ENCODE peak calls at places on chromosome 11, in six cellular contexts. J, A, D, X, G and O are unnamed samples.

GRCh38 chr11:110409174-110409573 is 20.6 kb upstream of the FDX1 start:
- DNase-seq in G (peak; percentile 37), X (peak; percentile 44), A (no peak), D (no peak), J (no peak), O (peak; percentile 73)

GRCh38 chr11:43578346-43579170 is 102.0 kb upstream of the HSD17B12 start:
- DNase-seq in G (peak; percentile 74), X (peak; percentile 45), J (no peak), D (no peak), A (no peak), O (peak; percentile 67)

GRCh38 chr11:80432051-80432450 is 991.2 kb upstream of the TENM4 start:
- DNase-seq in J (no peak), A (no peak), G (no peak), D (no peak), X (no peak), O (no peak)

GRCh38 chr11:75547617-75548054 is 14.4 kb upstream of the SERPINH1 start:
- DNase-seq in A (peak; percentile 82), D (no peak), J (peak; percentile 80), G (peak; percentile 65), X (peak; percentile 77), O (peak; percentile 67)

GRCh38 chr11:3162410-3163240 is 2.5 kb downstream of the OSBPL5 start:
- DNase-seq in D (no peak), G (no peak), A (no peak), X (no peak), J (no peak), O (no peak)

GRCh38 chr11:75313457-75314272 is 37.8 kb downstream of the ARRB1 start:
- DNase-seq in J (peak; percentile 65), X (peak; percentile 96), D (no peak), G (peak; percentile 81), A (no peak), O (no peak)

GRCh38 chr11:16248248-16248647 is 108.1 kb downstream of the SOX6 start:
- DNase-seq in J (no peak), A (no peak), X (no peak), G (no peak), D (no peak), O (no peak)

GRCh38 chr11:69705901-69706787 is 2.3 kb upstream of the FGF19 start:
- DNase-seq in D (no peak), J (no peak), X (no peak), A (no peak), G (no peak), O (no peak)

GRCh38 chr11:71447791-71448256 is 369 bp downstream of the DHCR7 start:
- DNase-seq in A (peak; percentile 48), X (peak; percentile 56), G (no peak), J (peak; percentile 75), D (no peak), O (peak; percentile 38)

GRCh38 chr11:77200869-77201268 is 72.8 kb downstream of the MYO7A start:
- DNase-seq in D (no peak), X (no peak), A (no peak), G (no peak), J (no peak), O (no peak)

GRCh38 chr11:17741487-17741886 is 6.9 kb downstream of the KCNC1 start:
- DNase-seq in A (no peak), J (no peak), D (no peak), G (no peak), X (no peak), O (no peak)

GRCh38 chr11:72962084-72962483 is 147.9 kb downstream of the ATG16L2 start:
- DNase-seq in A (no peak), D (no peak), J (peak; percentile 31), G (peak; percentile 66), X (peak; percentile 51), O (no peak)

GRCh38 chr11:75264971-75265370 is 24.4 kb downstream of the TPBGL start:
- DNase-seq in X (no peak), D (no peak), J (no peak), G (no peak), A (no peak), O (no peak)

GRCh38 chr11:6237271-6237670 is 1.6 kb upstream of the CNGA4 start:
- DNase-seq in A (no peak), D (no peak), G (no peak), X (no peak), J (no peak), O (no peak)

GRCh38 chr11:34940026-34940677 is 23.7 kb downstream of the PDHX start:
- DNase-seq in X (peak; percentile 23), J (no peak), A (no peak), G (peak; percentile 33), D (no peak), O (peak; percentile 45)

GRCh38 chr11:4202749-4203148 is 108.2 kb downstream of the RRM1 start:
- DNase-seq in A (no peak), D (no peak), G (no peak), J (peak; percentile 73), X (no peak), O (no peak)

GRCh38 chr11:11535611-11536010 is 86.2 kb downstream of the GALNT18 start:
- DNase-seq in X (no peak), J (peak; percentile 65), D (no peak), G (no peak), A (no peak), O (no peak)

GRCh38 chr11:108592591-108593213 is 866 bp downstream of the EXPH5 start:
- DNase-seq in X (peak; percentile 21), G (no peak), A (peak; percentile 17), J (no peak), D (no peak), O (peak; percentile 76)

GRCh38 chr11:82980292-82980691 is 78.8 kb downstream of the DDIAS start:
- DNase-seq in G (peak; percentile 84), J (peak; percentile 34), D (no peak), A (no peak), X (peak; percentile 67), O (peak; percentile 55)

GRCh38 chr11:1123970-1124369 is 33.8 kb upstream of the MUC5AC start:
- DNase-seq in X (no peak), G (no peak), A (no peak), J (no peak), D (no peak), O (no peak)

GRCh38 chr11:124874571-124875255 is 9.5 kb downstream of the ROBO3 start:
- DNase-seq in A (no peak), J (no peak), X (no peak), G (no peak), D (no peak), O (no peak)

GRCh38 chr11:41786087-41786486 is 326.6 kb upstream of the LRRC4C start:
- DNase-seq in G (no peak), D (no peak), X (peak; percentile 34), A (no peak), J (no peak), O (no peak)

GRCh38 chr11:130400793-130401483 is 27.5 kb downstream of the ADAMTS8 start:
- DNase-seq in G (peak; percentile 87), D (no peak), A (no peak), X (peak; percentile 38), J (no peak), O (peak; percentile 47)

GRCh38 chr11:131671764-131672163 is 301.3 kb downstream of the NTM start:
- DNase-seq in D (peak; percentile 27), G (no peak), A (no peak), X (no peak), J (peak; percentile 68), O (no peak)

GRCh38 chr11:71580057-71581003 is 2.3 kb downstream of the KRTAP5-11 start:
- DNase-seq in D (peak; percentile 31), G (peak; percentile 72), J (peak; percentile 69), X (peak; percentile 52), A (peak; percentile 23), O (peak; percentile 75)

DNA sequence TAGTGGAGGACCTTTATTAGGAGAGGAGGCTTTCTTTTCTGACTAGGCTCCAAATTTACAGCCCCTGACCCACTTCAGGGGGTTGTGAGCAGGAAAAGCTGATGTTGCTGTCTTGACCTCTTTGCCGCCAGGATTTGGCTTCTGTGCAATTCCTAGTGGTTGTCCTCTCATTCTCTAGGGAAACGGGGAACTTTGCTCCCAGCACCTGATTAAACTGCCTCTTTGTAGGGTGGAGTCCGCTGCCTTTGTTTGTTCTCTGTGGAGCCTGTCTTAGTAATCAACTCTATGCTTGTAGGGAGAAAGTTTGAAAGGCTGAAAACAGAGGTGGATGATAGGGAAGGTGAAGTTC is 16.3 kb downstream of the CTNND1 start:
- DNase-seq in G (no peak), J (peak; percentile 66), X (no peak), A (no peak), D (no peak), O (no peak)
- H2BK5ac ChIP-seq in G (peak overlapping the region; percentile 71), J (peak overlapping the region; percentile 52), X (peak overlapping the region; percentile 81), A (no peak overlapping the region), D (peak overlapping the region; percentile 86), O (peak overlapping the region; percentile 93)

GRCh38 chr11:127362754-127363153 is 362.2 kb upstream of the KIRREL3 start:
- DNase-seq in J (no peak), X (no peak), A (no peak), D (no peak), G (no peak), O (no peak)
- H3K4me3 ChIP-seq in J (no peak overlapping the region), X (no peak overlapping the region), A (peak overlapping the region; percentile 1), D (no peak overlapping the region), G (no peak overlapping the region), O (no peak overlapping the region)

DNA sequence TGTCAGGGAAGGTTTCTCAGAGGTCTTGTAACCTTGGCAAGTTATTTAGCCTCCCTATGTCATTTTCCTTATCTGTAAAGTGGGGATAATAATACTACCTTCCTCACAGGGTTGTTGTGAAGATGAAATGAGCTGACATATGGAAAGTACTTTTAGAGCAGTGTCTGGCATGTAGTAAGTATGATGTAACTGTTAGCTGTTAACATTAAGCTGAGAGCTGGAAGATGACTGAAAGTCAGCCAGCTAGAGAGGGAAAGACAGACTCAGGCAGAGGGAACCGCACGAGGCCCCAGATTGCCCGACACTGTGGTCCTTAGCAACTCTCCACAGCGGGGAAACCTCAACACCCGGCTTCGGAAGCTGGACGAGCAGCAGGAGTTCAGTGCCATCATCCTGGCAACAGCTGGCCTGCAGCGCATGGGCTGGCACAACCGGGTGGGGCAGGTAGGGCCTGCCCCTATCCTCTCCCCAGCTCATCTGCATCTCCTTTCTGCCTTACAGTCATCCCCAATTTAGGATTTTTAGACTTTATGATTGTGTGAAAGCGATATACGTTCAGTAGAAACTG is 6.5 kb downstream of the HMBS start:
- DNase-seq in J (no peak), A (no peak), D (no peak), X (peak; percentile 9), G (peak; percentile 50), O (no peak)
- H3K4me2 ChIP-seq in J (no peak overlapping the region), A (no peak overlapping the region), D (no peak overlapping the region), X (no peak overlapping the region), G (no peak overlapping the region), O (no peak overlapping the region)

DNA sequence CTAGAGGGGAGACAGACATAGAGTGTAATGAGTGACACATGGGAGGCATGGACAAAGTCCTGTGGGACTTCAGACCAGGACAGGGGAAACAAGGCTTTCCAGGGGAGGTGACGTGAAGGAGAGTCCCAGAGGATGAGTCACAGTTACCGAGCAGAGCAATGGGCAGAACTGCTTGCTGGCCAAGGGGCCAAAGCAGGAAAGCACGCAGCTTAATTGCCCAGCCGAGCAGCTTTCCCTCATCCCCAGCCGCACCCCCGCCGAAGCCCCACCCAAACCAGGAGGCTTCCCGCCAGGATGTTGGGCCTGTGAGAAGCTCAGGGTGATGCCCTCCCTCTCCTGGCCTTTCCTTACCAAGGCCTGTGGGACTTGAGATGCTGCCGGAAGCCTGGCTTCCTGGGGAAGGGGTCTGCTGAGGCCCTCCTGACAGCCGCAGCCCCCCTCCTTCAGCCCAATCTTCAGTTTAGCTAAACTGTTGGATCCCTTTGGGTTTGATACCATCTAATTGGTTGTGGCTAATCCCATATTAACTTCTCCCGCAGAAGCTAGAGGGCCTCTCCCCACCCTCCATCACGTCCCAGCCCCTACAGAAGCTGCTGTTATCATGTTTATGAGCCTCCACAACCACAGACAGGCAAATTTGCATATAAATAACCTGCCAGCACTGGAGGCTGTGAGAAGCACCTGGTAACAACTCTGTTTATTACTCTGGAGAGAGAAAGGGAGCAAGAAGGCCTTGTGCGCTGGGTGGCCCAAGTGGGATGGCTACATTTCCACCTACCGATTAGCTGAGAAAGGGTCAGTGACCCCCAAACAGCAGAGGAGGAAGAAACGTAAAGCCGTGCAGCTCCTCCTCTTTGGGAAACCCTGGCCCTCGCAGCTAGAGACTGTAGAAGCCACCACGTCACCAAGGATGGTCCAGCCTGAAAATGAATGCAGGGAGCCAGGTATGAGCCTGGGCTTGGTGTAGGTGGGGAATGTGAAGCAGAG is 80.0 kb downstream of the TRIM29 start:
- DNase-seq in X (peak; percentile 38), J (peak; percentile 70), A (no peak), G (no peak), D (peak; percentile 47), O (peak; percentile 48)
- H2BK5ac ChIP-seq in X (no peak overlapping the region), J (peak overlapping the region; percentile 24), A (no peak overlapping the region), G (no peak overlapping the region), D (peak overlapping the region; percentile 98), O (peak overlapping the region; percentile 76)